ENCODE peak calls at places on chromosomes 12 and 14, in ten cellular contexts. S is CD4-positive, alpha-beta T cell; B is astrocyte of the cerebellum; Y is NB4; E is transverse colon; G is omental fat pad; R is left ventricle myocardium inferior; I is WTC11; X is Calu3; O is Peyer's patch. C is an unnamed sample.
A peak's percentile ranks its signal among the peaks of the same experiment; 100 is the strongest.

GRCh38 chr12:6067152-6067916 is 57.1 kb downstream of the VWF start:
- DNase-seq in S (no peak), B (no peak), Y (peak; percentile 16), E (no peak), G (no peak), R (no peak), I (peak; percentile 75), X (peak; percentile 58), O (no peak), C (no peak)

GRCh38 chr12:94174576-94174975 is 26.2 kb downstream of the PLXNC1 start:
- DNase-seq in S (no peak), B (no peak), Y (peak; percentile 91), E (peak; percentile 63), G (no peak), R (peak; percentile 37), I (no peak), X (no peak), O (peak; percentile 79), C (no peak)

GRCh38 chr12:401235-402126 is at the start of gene CCDC77:
- DNase-seq in S (peak; percentile 87), B (peak; percentile 79), Y (peak; percentile 94), E (peak; percentile 93), G (peak; percentile 74), R (peak; percentile 89), I (peak; percentile 93), X (peak; percentile 93), O (peak; percentile 88), C (peak; percentile 95)

GRCh38 chr12:6423267-6424007 is 21.3 kb upstream of the CD27 start:
- DNase-seq in S (peak; percentile 62), B (peak; percentile 87), Y (peak; percentile 96), E (peak; percentile 87), G (no peak), R (peak; percentile 79), I (peak; percentile 77), X (peak; percentile 78), O (peak; percentile 76), C (peak; percentile 61)

GRCh38 chr14:97441740-97442362 is 644.7 kb downstream of the VRK1 start:
- DNase-seq in S (no peak), B (no peak), Y (no peak), E (no peak), G (no peak), R (no peak), I (no peak), X (no peak), O (no peak), C (no peak)

GRCh38 chr12:30531731-30532678 is 163.7 kb downstream of the IPO8 start:
- DNase-seq in S (no peak), B (no peak), Y (no peak), E (no peak), G (no peak), R (no peak), I (no peak), X (no peak), O (no peak), C (no peak)

GRCh38 chr12:34395056-34396005 is 373.0 kb downstream of the ALG10 start:
- DNase-seq in S (no peak), B (no peak), Y (no peak), E (peak; percentile 1), G (peak; percentile 4), R (peak; percentile 1), I (peak; percentile 1), X (no peak), O (peak; percentile 8), C (peak; percentile 7)

GRCh38 chr14:77024171-77024627 is 4.3 kb downstream of the IRF2BPL start:
- DNase-seq in S (peak; percentile 53), B (no peak), Y (no peak), E (peak; percentile 67), G (no peak), R (peak; percentile 42), I (peak; percentile 89), X (no peak), O (peak; percentile 63), C (peak; percentile 51)

GRCh38 chr14:64387232-64387737 is 868 bp upstream of the MTHFD1 start:
- DNase-seq in S (no peak), B (no peak), Y (no peak), E (no peak), G (no peak), R (no peak), I (no peak), X (peak; percentile 20), O (no peak), C (peak; percentile 16)

GRCh38 chr12:1576410-1577240 is 17.8 kb downstream of the FBXL14 start:
- DNase-seq in S (no peak), B (no peak), Y (no peak), E (no peak), G (no peak), R (no peak), I (no peak), X (no peak), O (no peak), C (no peak)

GRCh38 chr12:109615556-109616229 is 42.1 kb downstream of the MVK start:
- DNase-seq in S (no peak), B (no peak), Y (no peak), E (no peak), G (no peak), R (no peak), I (no peak), X (no peak), O (no peak), C (no peak)

GRCh38 chr12:42862055-42862454 is 272.5 kb upstream of the PRICKLE1 start:
- DNase-seq in S (no peak), B (peak; percentile 33), Y (no peak), E (no peak), G (no peak), R (no peak), I (no peak), X (no peak), O (no peak), C (no peak)

GRCh38 chr14:104389326-104390220 is 190.0 kb upstream of the C14orf180 start:
- DNase-seq in S (no peak), B (no peak), Y (no peak), E (no peak), G (no peak), R (no peak), I (no peak), X (no peak), O (peak; percentile 17), C (peak; percentile 9)

GRCh38 chr14:33992274-33993050 is 41.6 kb upstream of the EGLN3 start:
- DNase-seq in S (no peak), B (no peak), Y (no peak), E (no peak), G (no peak), R (no peak), I (no peak), X (no peak), O (no peak), C (no peak)

GRCh38 chr12:106051853-106052531 is 86.8 kb downstream of the NUAK1 start:
- DNase-seq in S (no peak), B (no peak), Y (no peak), E (no peak), G (no peak), R (no peak), I (no peak), X (no peak), O (no peak), C (no peak)

GRCh38 chr12:113194971-113195391 is 9.5 kb downstream of the RITA1 start:
- DNase-seq in S (no peak), B (peak; percentile 58), Y (no peak), E (no peak), G (no peak), R (no peak), I (no peak), X (no peak), O (no peak), C (no peak)
- TF ChIP-seq CTCF in S (no peak), B (no peak), Y (no peak), E (no peak), G (no peak), R (no peak), I (no peak), X (no peak), O (no peak), C (no peak)

DNA sequence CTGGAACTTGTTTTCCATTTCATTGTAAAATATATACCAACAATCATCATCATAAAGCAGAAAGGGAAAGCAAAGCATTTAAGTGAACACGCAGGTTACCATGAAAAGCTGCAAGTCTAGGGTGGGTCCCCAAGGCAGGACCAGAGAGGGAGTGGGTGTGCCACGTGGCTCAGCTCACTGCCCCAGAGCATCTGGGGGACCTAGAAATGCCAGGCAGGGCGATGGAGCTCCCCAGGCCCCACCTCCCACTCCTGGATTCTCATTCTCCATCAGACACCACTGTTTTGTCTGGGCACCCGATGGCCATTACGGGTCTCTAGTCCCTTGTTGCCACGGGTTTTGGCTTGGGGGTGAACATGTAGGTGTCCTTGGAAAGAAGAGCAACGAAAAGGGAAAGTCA is 34.7 kb downstream of the BCL11B start:
- DNase-seq in S (no peak), B (no peak), Y (no peak), E (no peak), G (no peak), R (no peak), I (no peak), X (no peak), O (no peak), C (no peak)
- TF ChIP-seq CTCF in S (no peak), B (no peak), Y (no peak), E (no peak), G (no peak), R (no peak), I (no peak), X (no peak), O (no peak), C (no peak)

DNA sequence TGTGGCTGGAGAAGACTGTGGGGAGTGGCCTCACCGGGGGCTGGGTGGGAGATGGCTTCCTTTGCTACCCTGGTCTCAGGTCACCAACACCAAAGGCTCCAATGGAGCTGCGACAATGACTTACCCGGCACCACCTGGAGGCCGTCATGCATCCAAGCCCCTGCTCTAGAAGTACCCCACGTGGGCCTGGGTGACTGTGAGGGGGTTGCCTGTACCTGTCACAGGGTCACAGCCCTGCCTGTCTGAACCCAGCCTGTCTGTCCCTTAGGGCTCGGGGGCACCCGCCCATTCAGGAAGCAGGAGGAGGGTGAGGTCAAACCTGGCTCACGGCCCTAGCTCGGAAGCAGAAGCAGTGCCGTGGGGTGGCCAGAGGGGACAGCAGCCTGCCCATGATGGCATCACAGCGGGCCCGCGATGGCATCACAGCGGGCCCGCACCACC is 18.9 kb downstream of the ABCB9 start:
- DNase-seq in S (no peak), B (no peak), Y (no peak), E (peak; percentile 72), G (no peak), R (peak; percentile 49), I (no peak), X (peak; percentile 79), O (peak; percentile 25), C (peak; percentile 28)
- TF ChIP-seq CTCF in S (no peak), B (peak; percentile 15), Y (no peak), E (no peak), G (no peak), R (peak; percentile 42), I (no peak), X (peak; percentile 22), O (no peak), C (no peak)

DNA sequence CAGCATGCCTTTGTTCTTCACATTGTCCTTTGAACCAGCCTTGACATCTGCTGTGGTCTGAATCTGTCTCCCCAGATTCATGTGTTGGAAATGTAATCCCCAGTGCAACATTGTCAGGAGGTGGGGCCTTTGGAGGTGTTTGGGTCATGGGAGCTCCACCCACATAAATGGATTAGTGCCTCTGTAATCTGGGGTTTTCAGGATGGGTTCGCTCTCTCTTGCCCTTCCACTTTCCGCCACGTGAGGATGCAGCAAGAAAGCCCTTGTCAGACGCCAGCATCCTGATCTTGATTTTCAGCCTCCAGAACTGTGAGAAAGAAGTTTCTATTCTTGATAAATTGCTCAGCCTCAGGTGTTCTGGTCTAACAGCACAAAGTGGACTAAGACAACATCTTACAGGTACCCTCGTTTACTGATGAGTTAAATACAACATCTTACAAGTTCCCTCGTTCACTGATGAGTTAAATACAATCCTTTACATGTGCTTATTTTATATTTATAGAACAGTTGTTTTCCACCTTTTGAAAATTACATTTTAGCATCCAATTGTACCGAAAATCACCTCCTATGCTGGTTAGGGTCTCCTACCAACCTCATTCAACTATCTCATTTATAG is 54.4 kb upstream of the RIMBP2 start:
- DNase-seq in S (no peak), B (no peak), Y (no peak), E (no peak), G (no peak), R (no peak), I (no peak), X (no peak), O (no peak), C (no peak)
- TF ChIP-seq CTCF in S (no peak), B (no peak), Y (peak; percentile 10), E (no peak), G (no peak), R (no peak), I (no peak), X (no peak), O (no peak), C (no peak)